ENCODE peak calls at places on chromosomes 16 and 17, in ten cellular contexts. K is cardiac muscle cell; W is activated naive CD4-positive, alpha-beta T cell; A is CD8-positive, alpha-beta T cell; C is natural killer cell; G is fibroblast of the conjunctiva; X is HTR-8/SVneo; D is AG09319; B is SHP77; T is NAMALWA. M is an unnamed sample.
A peak's percentile ranks its signal among the peaks of the same experiment; 100 is the strongest.

GRCh38 chr17:80254396-80255241 is 6.0 kb upstream of the RNF213 start:
- DNase-seq in K (no peak), W (no peak), A (peak; percentile 33), C (no peak), G (peak; percentile 57), X (peak; percentile 89), D (peak; percentile 88), B (peak; percentile 93), T (peak; percentile 32), M (no peak)

GRCh38 chr16:68642436-68643064 is 2.6 kb upstream of the CDH3 start:
- DNase-seq in K (peak; percentile 77), W (no peak), A (no peak), C (no peak), G (no peak), X (no peak), D (no peak), B (peak; percentile 7), T (no peak), M (peak; percentile 22)

GRCh38 chr17:71360301-71360700 is 760.5 kb upstream of the SOX9 start:
- DNase-seq in K (no peak), W (no peak), A (no peak), C (no peak), G (no peak), X (no peak), D (no peak), B (no peak), T (no peak), M (no peak)

GRCh38 chr17:20191066-20191465 is 181.9 kb downstream of the SPECC1 start:
- DNase-seq in K (no peak), W (no peak), A (no peak), C (no peak), G (peak; percentile 41), X (no peak), D (peak; percentile 78), B (no peak), T (no peak), M (no peak)

GRCh38 chr16:88702364-88703210 is 3.6 kb downstream of the RNF166 start:
- DNase-seq in K (no peak), W (no peak), A (peak; percentile 24), C (no peak), G (no peak), X (no peak), D (no peak), B (no peak), T (no peak), M (no peak)

GRCh38 chr17:65009848-65010247 is 46.7 kb downstream of the GNA13 start:
- DNase-seq in K (no peak), W (no peak), A (no peak), C (no peak), G (no peak), X (no peak), D (no peak), B (no peak), T (no peak), M (no peak)

GRCh38 chr17:32723310-32723955 is 153.5 kb downstream of the MYO1D start:
- DNase-seq in K (no peak), W (no peak), A (no peak), C (no peak), G (no peak), X (no peak), D (no peak), B (no peak), T (no peak), M (no peak)

GRCh38 chr16:15915555-15916081 is 27.2 kb upstream of the CEP20 start:
- DNase-seq in K (no peak), W (no peak), A (no peak), C (no peak), G (no peak), X (no peak), D (no peak), B (no peak), T (no peak), M (no peak)

GRCh38 chr17:58301504-58302150 is 20.9 kb upstream of the MPO start:
- DNase-seq in K (no peak), W (no peak), A (no peak), C (no peak), G (no peak), X (no peak), D (no peak), B (no peak), T (no peak), M (no peak)

M was measured in NCI-H1092 treated with DMSO at 0.1 percent for 48 hours.